ENCODE peak calls at places on chromosomes 3 and 15, in eight cellular contexts. S is psoas muscle, I is Peyer's patch, X is mammary epithelial cell, B is MM.1S, Y is stomach, Q is HCT116, R is Caco-2. E is an unnamed sample.

GRCh38 chr3:72234394-72234793 is 449.4 kb upstream of the PROK2 start:
- DNase-seq in Y (no peak), Q (no peak), R (no peak), X (peak; percentile 28), S (peak; percentile 34), B (no peak), I (no peak), E (no peak)

GRCh38 chr3:121803921-121804320 is 30.9 kb downstream of the IQCB1 start:
- DNase-seq in Q (no peak), R (no peak), S (no peak), B (no peak), I (no peak), Y (no peak), X (no peak), E (no peak)

GRCh38 chr3:42780892-42781700 is 8.0 kb upstream of the CCDC13 start:
- DNase-seq in S (no peak), Y (no peak), X (peak; percentile 43), R (peak; percentile 57), I (no peak), Q (peak; percentile 54), B (peak; percentile 65), E (no peak)

GRCh38 chr3:32371466-32372212 is 20.0 kb upstream of the CMTM7 start:
- DNase-seq in Y (no peak), X (no peak), R (no peak), I (no peak), B (no peak), S (no peak), Q (no peak), E (no peak)

GRCh38 chr3:183775781-183776180 is 49.6 kb downstream of the MAP6D1 start:
- DNase-seq in B (no peak), X (no peak), S (peak; percentile 38), I (peak; percentile 56), Q (no peak), R (no peak), Y (no peak), E (no peak)

GRCh38 chr15:63324770-63325169 is 47.4 kb downstream of the APH1B start:
- DNase-seq in X (no peak), R (no peak), Y (no peak), S (no peak), I (no peak), Q (no peak), B (no peak), E (no peak)

GRCh38 chr3:66693461-66693912 is 192.7 kb upstream of the LRIG1 start:
- DNase-seq in Q (no peak), X (no peak), R (no peak), Y (peak; percentile 32), S (peak; percentile 34), B (no peak), I (no peak), E (no peak)

GRCh38 chr3:187714404-187714979 is 12.1 kb upstream of the RTP2 start:
- DNase-seq in I (peak; percentile 91), X (peak; percentile 70), Y (peak; percentile 81), B (peak; percentile 82), S (no peak), R (peak; percentile 80), Q (peak; percentile 72), E (peak; percentile 78)

GRCh38 chr3:63639821-63640220 is 12.7 kb upstream of the SNTN start:
- DNase-seq in B (no peak), I (no peak), S (no peak), Q (no peak), Y (no peak), R (no peak), X (no peak), E (no peak)

GRCh38 chr3:65597225-65597951 is 441.3 kb downstream of the MAGI1 start:
- DNase-seq in I (no peak), Y (peak; percentile 34), B (no peak), Q (no peak), X (peak; percentile 73), S (no peak), R (no peak), E (peak; percentile 71)

GRCh38 chr15:68385240-68385561 is 46.8 kb downstream of the ITGA11 start:
- DNase-seq in I (peak; percentile 18), Q (no peak), X (no peak), S (no peak), Y (peak; percentile 7), B (no peak), R (no peak), E (no peak)

GRCh38 chr15:68386587-68387287 is 45.2 kb downstream of the ITGA11 start:
- DNase-seq in S (no peak), I (peak; percentile 17), Q (no peak), R (no peak), X (no peak), Y (peak; percentile 11), B (no peak), E (no peak)

GRCh38 chr15:68389041-68389930 is 42.7 kb downstream of the ITGA11 start:
- DNase-seq in B (no peak), Q (no peak), S (no peak), R (no peak), I (peak; percentile 5), X (no peak), Y (peak; percentile 9), E (no peak)

GRCh38 chr15:68385671-68386586 is 46.0 kb downstream of the ITGA11 start:
- DNase-seq in Q (no peak), R (no peak), B (no peak), I (peak; percentile 15), X (no peak), Y (peak; percentile 5), S (no peak), E (no peak)

GRCh38 chr15:68387288-68388143 is 44.4 kb downstream of the ITGA11 start:
- DNase-seq in X (no peak), Y (peak; percentile 15), B (no peak), R (no peak), S (no peak), Q (no peak), I (peak; percentile 22), E (no peak)
- H3K4me1 ChIP-seq in X (peaks cover 28% of the 10 kb centered on the region), Y (peaks cover 7% of the 10 kb centered on the region), B (no peaks in the 10 kb centered on the region), R (no peaks in the 10 kb centered on the region), S (no peaks in the 10 kb centered on the region), Q (peaks cover 3% of the 10 kb centered on the region), I (no peaks in the 10 kb centered on the region), E (no peaks in the 10 kb centered on the region)

DNA sequence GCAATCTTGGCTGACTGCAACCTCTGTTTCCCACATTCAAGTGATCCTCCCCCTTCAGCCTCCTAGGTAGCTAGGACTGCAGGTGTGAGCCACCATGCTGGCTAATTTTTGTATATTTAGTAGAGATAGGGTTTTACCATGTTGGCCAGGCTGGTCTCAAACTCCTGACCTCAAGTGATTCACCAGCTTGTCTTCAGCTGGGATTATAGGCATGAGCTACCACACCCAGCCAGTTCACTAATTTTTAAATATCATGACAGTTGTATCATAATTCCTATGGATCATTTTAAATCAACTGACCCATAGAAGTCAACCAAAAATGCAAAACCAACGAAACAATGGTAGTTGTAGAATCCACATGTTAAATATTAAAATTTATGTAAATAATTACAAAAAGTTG is 35.1 kb downstream of the RAF1 start:
- DNase-seq in B (no peak), I (no peak), S (no peak), R (no peak), Y (no peak), X (no peak), Q (no peak), E (no peak)
- H3K4me1 ChIP-seq in B (peaks cover 42% of the 10 kb centered on the region), I (no peaks in the 10 kb centered on the region), S (peaks cover 63% of the 10 kb centered on the region), R (peaks cover 5% of the 10 kb centered on the region), Y (peaks cover 88% of the 10 kb centered on the region), X (no peaks in the 10 kb centered on the region), Q (peaks cover 33% of the 10 kb centered on the region), E (no peaks in the 10 kb centered on the region)

DNA sequence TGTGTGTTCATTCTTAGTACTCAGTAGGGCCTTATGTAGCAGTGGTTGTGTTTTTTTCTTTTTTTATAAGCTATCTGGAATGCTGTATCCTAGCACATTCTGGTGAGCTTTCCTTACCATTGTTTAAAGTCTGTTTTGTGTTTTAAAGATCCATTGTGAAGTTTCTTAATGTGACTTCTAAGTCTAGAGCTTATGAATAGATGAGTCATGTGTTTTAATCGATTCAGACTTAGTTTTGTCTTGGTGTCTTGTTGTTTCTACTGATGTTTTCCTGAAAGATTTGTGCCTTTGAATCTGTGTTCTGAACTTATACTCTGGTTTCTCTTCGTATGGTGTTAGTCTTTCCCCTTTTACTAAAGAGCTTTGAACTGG is 24.5 kb downstream of the AKAP13 start:
- DNase-seq in B (no peak), R (no peak), Y (no peak), X (peak; percentile 64), Q (no peak), I (no peak), S (no peak), E (no peak)
- H3K4me1 ChIP-seq in B (peaks cover 20% of the 10 kb centered on the region), R (peaks cover 17% of the 10 kb centered on the region), Y (peaks cover 78% of the 10 kb centered on the region), X (peaks cover 39% of the 10 kb centered on the region), Q (peaks cover 52% of the 10 kb centered on the region), I (no peaks in the 10 kb centered on the region), S (peaks cover 73% of the 10 kb centered on the region), E (peaks cover 3% of the 10 kb centered on the region)

GRCh38 chr15:66767370-66767769 is 65.3 kb downstream of the SMAD6 start:
- DNase-seq in Y (no peak), Q (no peak), B (no peak), X (no peak), R (no peak), S (no peak), I (no peak), E (no peak)
- H3K4me1 ChIP-seq in Y (peaks cover 94% of the 10 kb centered on the region), Q (peaks cover 76% of the 10 kb centered on the region), B (no peaks in the 10 kb centered on the region), X (peaks cover 36% of the 10 kb centered on the region), R (peaks cover 62% of the 10 kb centered on the region), S (peaks cover 18% of the 10 kb centered on the region), I (peaks cover 12% of the 10 kb centered on the region), E (peaks cover 7% of the 10 kb centered on the region)

GRCh38 chr15:31332020-31332680 is 5.5 kb downstream of the KLF13 start:
- DNase-seq in Y (no peak), I (no peak), B (no peak), Q (no peak), S (no peak), X (no peak), R (no peak), E (no peak)

GRCh38 chr15:31330836-31331235 is 4.2 kb downstream of the KLF13 start:
- DNase-seq in R (no peak), X (no peak), Q (no peak), Y (peak; percentile 60), B (no peak), S (no peak), I (no peak), E (no peak)

GRCh38 chr15:31330111-31330785 is 3.6 kb downstream of the KLF13 start:
- DNase-seq in Q (no peak), X (no peak), Y (no peak), B (no peak), R (no peak), S (no peak), I (no peak), E (no peak)

GRCh38 chr15:31332681-31333071 is 6.0 kb downstream of the KLF13 start:
- DNase-seq in I (no peak), Y (no peak), X (no peak), Q (no peak), S (no peak), R (no peak), B (peak; percentile 2), E (no peak)

DNA sequence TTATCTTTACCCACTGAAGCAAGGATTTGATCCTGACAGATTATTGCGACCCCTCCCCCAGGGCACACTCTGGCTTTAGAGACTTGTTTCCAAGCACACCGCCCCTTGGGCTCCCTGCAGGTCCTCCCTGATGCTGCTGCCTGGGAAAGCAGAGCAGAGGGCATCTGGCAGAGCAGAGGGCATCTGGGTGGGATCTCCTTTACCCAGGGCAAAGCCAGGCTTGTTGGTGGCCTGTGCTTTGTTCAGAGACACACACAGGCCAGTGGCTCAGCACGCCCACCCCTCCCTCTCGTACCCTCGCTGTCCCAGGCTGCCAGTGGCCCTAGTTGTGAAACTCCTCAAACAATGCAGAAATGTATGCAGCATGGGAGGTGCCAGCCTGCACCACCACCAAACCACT is 4.8 kb downstream of the KLF13 start:
- DNase-seq in Y (no peak), Q (no peak), R (no peak), I (no peak), B (no peak), X (no peak), S (no peak), E (no peak)
- H3K4me1 ChIP-seq in Y (peaks cover 82% of the 10 kb centered on the region), Q (peaks cover 20% of the 10 kb centered on the region), R (peaks cover 8% of the 10 kb centered on the region), I (peaks cover 4% of the 10 kb centered on the region), B (peaks cover 59% of the 10 kb centered on the region), X (peaks cover 8% of the 10 kb centered on the region), S (peaks cover 58% of the 10 kb centered on the region), E (peaks cover 6% of the 10 kb centered on the region)

E was measured in iPS DF 6.9.